ENCODE peak calls at places on chromosomes 6 and 20, in ten cellular contexts. One of them, this sample, is unnamed.

GRCh38 chr20:48826064-48826463 is 1.7 kb downstream of the PREX1 start:
- DNase-seq in fibroblast of mammary gland: no peak
- DNase-seq in stomach: no peak
- DNase-seq in GM23338: peak
- DNase-seq in aorta: no peak
- DNase-seq in tibial artery: no peak
- DNase-seq in neural progenitor cell: peak
- DNase-seq in left ventricle myocardium inferior: no peak
- DNase-seq in Peyer's patch: no peak
- DNase-seq in AG04450: no peak
- DNase-seq in this sample: no peak

GRCh38 chr6:75204959-75205775 is 686 bp downstream of the COL12A1 start:
- DNase-seq in fibroblast of mammary gland: peak
- DNase-seq in stomach: no peak
- DNase-seq in GM23338: peak
- DNase-seq in aorta: peak
- DNase-seq in tibial artery: peak
- DNase-seq in neural progenitor cell: peak
- DNase-seq in left ventricle myocardium inferior: no peak
- DNase-seq in Peyer's patch: no peak
- DNase-seq in AG04450: peak
- DNase-seq in this sample: no peak

GRCh38 chr20:4511776-4512175 is 209.9 kb upstream of the PRND start:
- DNase-seq in fibroblast of mammary gland: peak
- DNase-seq in stomach: no peak
- DNase-seq in GM23338: no peak
- DNase-seq in aorta: no peak
- DNase-seq in tibial artery: no peak
- DNase-seq in neural progenitor cell: no peak
- DNase-seq in left ventricle myocardium inferior: no peak
- DNase-seq in Peyer's patch: no peak
- DNase-seq in AG04450: no peak
- DNase-seq in this sample: no peak

GRCh38 chr20:20002101-20002998 is 14.8 kb upstream of the NAA20 start:
- DNase-seq in fibroblast of mammary gland: peak
- DNase-seq in stomach: no peak
- DNase-seq in GM23338: no peak
- DNase-seq in aorta: no peak
- DNase-seq in tibial artery: no peak
- DNase-seq in neural progenitor cell: no peak
- DNase-seq in left ventricle myocardium inferior: no peak
- DNase-seq in Peyer's patch: no peak
- DNase-seq in AG04450: no peak
- DNase-seq in this sample: no peak

GRCh38 chr6:71621918-71622519 is 264.3 kb upstream of the RIMS1 start:
- DNase-seq in fibroblast of mammary gland: peak
- DNase-seq in stomach: no peak
- DNase-seq in GM23338: peak
- DNase-seq in aorta: no peak
- DNase-seq in tibial artery: no peak
- DNase-seq in neural progenitor cell: peak
- DNase-seq in left ventricle myocardium inferior: no peak
- DNase-seq in Peyer's patch: no peak
- DNase-seq in AG04450: no peak
- DNase-seq in this sample: no peak

GRCh38 chr6:49342410-49342809 is 120.6 kb downstream of the MMUT start:
- DNase-seq in fibroblast of mammary gland: no peak
- DNase-seq in stomach: no peak
- DNase-seq in GM23338: peak
- DNase-seq in aorta: no peak
- DNase-seq in tibial artery: no peak
- DNase-seq in neural progenitor cell: no peak
- DNase-seq in left ventricle myocardium inferior: no peak
- DNase-seq in Peyer's patch: no peak
- DNase-seq in AG04450: no peak
- DNase-seq in this sample: no peak

GRCh38 chr6:36387440-36388303 is at the start of gene ETV7:
- DNase-seq in fibroblast of mammary gland: no peak
- DNase-seq in stomach: peak
- DNase-seq in GM23338: peak
- DNase-seq in aorta: peak
- DNase-seq in tibial artery: no peak
- DNase-seq in neural progenitor cell: peak
- DNase-seq in left ventricle myocardium inferior: no peak
- DNase-seq in Peyer's patch: no peak
- DNase-seq in AG04450: no peak
- DNase-seq in this sample: peak

GRCh38 chr20:9488063-9488462 is 26.3 kb upstream of the LAMP5 start:
- DNase-seq in fibroblast of mammary gland: no peak
- DNase-seq in stomach: no peak
- DNase-seq in GM23338: no peak
- DNase-seq in aorta: no peak
- DNase-seq in tibial artery: no peak
- DNase-seq in neural progenitor cell: no peak
- DNase-seq in left ventricle myocardium inferior: no peak
- DNase-seq in Peyer's patch: no peak
- DNase-seq in AG04450: no peak
- DNase-seq in this sample: no peak

GRCh38 chr6:35552285-35552917 is 39.7 kb upstream of the TULP1 start:
- DNase-seq in fibroblast of mammary gland: peak
- DNase-seq in stomach: peak
- DNase-seq in GM23338: peak
- DNase-seq in aorta: no peak
- DNase-seq in tibial artery: no peak
- DNase-seq in neural progenitor cell: peak
- DNase-seq in left ventricle myocardium inferior: no peak
- DNase-seq in Peyer's patch: peak
- DNase-seq in AG04450: no peak
- DNase-seq in this sample: no peak

DNA sequence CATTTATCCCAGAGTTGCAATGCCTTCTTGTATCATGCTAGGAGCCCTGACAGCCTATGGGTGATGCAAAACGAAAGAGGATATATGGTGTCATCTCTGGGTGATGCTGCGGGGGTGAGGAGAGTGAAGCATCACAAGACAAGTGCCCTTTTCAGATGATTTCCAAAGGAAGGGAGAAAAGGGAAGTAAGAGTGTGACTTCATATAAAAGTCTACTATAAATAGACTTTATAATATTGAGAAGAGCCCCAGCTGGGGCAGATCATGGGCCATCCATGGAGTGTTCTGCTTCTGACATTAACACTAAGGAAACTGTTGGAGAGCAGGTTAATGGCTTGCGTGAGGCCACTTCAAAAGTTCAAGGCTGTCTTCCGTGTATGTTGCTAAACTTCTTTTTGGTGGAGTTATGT is 4.4 kb downstream of the CD83 start:
- DNase-seq in fibroblast of mammary gland: no peak
- DNase-seq in stomach: no peak
- DNase-seq in GM23338: no peak
- DNase-seq in aorta: no peak
- DNase-seq in tibial artery: peak
- DNase-seq in neural progenitor cell: no peak
- DNase-seq in left ventricle myocardium inferior: no peak
- DNase-seq in Peyer's patch: peak
- DNase-seq in AG04450: no peak
- DNase-seq in this sample: no peak
- H3K4me3 ChIP-seq in fibroblast of mammary gland: no peak
- H3K4me3 ChIP-seq in stomach: no peak
- H3K4me3 ChIP-seq in GM23338: no peak
- H3K4me3 ChIP-seq in aorta: no peak
- H3K4me3 ChIP-seq in tibial artery: no peak
- H3K4me3 ChIP-seq in neural progenitor cell: no peak
- H3K4me3 ChIP-seq in left ventricle myocardium inferior: no peak
- H3K4me3 ChIP-seq in Peyer's patch: no peak
- H3K4me3 ChIP-seq in AG04450: no peak
- H3K4me3 ChIP-seq in this sample: no peak

GRCh38 chr6:99613705-99614429 is 7.2 kb downstream of the PRDM13 start:
- DNase-seq in fibroblast of mammary gland: no peak
- DNase-seq in stomach: no peak
- DNase-seq in GM23338: peak
- DNase-seq in aorta: no peak
- DNase-seq in tibial artery: no peak
- DNase-seq in neural progenitor cell: peak
- DNase-seq in left ventricle myocardium inferior: no peak
- DNase-seq in Peyer's patch: no peak
- DNase-seq in AG04450: no peak
- DNase-seq in this sample: no peak

GRCh38 chr6:99619409-99619762 is 12.8 kb downstream of the PRDM13 start:
- DNase-seq in fibroblast of mammary gland: no peak
- DNase-seq in stomach: no peak
- DNase-seq in GM23338: no peak
- DNase-seq in aorta: no peak
- DNase-seq in tibial artery: no peak
- DNase-seq in neural progenitor cell: no peak
- DNase-seq in left ventricle myocardium inferior: no peak
- DNase-seq in Peyer's patch: no peak
- DNase-seq in AG04450: no peak
- DNase-seq in this sample: no peak

GRCh38 chr6:99617131-99617530 is 10.5 kb downstream of the PRDM13 start:
- DNase-seq in fibroblast of mammary gland: no peak
- DNase-seq in stomach: no peak
- DNase-seq in GM23338: no peak
- DNase-seq in aorta: no peak
- DNase-seq in tibial artery: no peak
- DNase-seq in neural progenitor cell: no peak
- DNase-seq in left ventricle myocardium inferior: no peak
- DNase-seq in Peyer's patch: no peak
- DNase-seq in AG04450: no peak
- DNase-seq in this sample: no peak

GRCh38 chr6:99614430-99615161 is 8.0 kb downstream of the PRDM13 start:
- DNase-seq in fibroblast of mammary gland: no peak
- DNase-seq in stomach: no peak
- DNase-seq in GM23338: peak
- DNase-seq in aorta: no peak
- DNase-seq in tibial artery: no peak
- DNase-seq in neural progenitor cell: peak
- DNase-seq in left ventricle myocardium inferior: no peak
- DNase-seq in Peyer's patch: no peak
- DNase-seq in AG04450: no peak
- DNase-seq in this sample: no peak

DNA sequence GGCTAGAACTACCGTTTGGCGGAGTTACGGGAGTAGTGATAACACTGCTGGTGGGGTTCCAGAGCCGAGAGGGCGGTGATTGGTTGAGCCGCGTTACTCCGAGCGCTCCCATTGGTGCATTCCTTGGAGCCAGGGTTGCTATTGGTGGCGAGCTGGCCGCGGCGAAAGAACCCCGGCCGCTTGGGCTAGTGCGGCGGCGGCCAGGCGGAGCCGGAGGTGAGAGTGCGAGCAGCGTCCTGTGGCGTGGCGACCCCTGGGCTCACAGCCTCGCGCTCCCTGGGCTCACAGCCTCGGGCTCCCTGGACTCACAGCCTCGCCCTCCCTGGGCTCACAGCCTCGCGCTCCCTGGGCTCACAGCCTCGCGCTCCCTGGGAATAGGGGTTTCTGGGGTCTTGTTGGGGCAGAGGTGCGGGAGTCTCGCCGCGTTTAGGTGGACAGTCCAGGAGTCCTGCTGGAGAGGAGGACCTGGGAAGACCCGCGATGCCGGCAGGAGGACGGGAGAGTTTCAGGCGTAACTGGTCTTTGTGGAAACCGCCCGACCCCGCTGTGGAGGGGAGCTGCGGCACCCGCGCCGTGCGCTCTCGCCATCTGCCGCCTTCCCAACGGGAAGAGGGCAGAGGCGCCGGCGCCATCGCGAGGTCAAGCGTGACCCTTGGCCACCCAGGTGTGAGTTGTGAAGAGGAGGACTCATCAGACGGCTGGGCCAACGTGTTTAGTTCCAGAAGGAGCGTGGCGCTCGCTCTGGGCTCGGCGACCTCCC is 12.2 kb downstream of the PRDM13 start:
- DNase-seq in fibroblast of mammary gland: no peak
- DNase-seq in stomach: no peak
- DNase-seq in GM23338: peak
- DNase-seq in aorta: no peak
- DNase-seq in tibial artery: no peak
- DNase-seq in neural progenitor cell: peak
- DNase-seq in left ventricle myocardium inferior: no peak
- DNase-seq in Peyer's patch: no peak
- DNase-seq in AG04450: no peak
- DNase-seq in this sample: peak
- H3K4me3 ChIP-seq in fibroblast of mammary gland: no peak
- H3K4me3 ChIP-seq in stomach: no peak
- H3K4me3 ChIP-seq in GM23338: peak
- H3K4me3 ChIP-seq in aorta: no peak
- H3K4me3 ChIP-seq in tibial artery: no peak
- H3K4me3 ChIP-seq in neural progenitor cell: peak
- H3K4me3 ChIP-seq in left ventricle myocardium inferior: peak
- H3K4me3 ChIP-seq in Peyer's patch: no peak
- H3K4me3 ChIP-seq in AG04450: no peak
- H3K4me3 ChIP-seq in this sample: peak

DNA sequence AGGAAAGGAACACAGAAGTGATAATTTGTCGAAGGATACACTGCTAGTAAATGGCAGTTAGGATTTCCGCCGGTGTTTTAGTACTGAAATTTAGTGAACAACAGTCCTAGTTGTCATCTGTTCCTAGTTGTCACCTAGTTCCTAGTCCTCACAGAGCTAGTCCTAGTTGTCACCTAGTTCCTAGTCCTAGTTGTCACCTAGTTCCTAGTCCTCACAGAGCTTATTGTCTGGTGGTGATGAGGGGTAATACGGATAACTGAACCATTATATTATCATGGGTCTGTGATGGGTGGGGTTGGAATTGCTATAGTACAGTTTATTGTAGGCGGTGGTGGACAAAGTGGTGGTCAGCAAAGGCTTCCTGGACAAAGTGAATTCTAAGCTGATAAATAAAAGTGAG is 1.8 kb downstream of the SNRNP48 start:
- DNase-seq in fibroblast of mammary gland: no peak
- DNase-seq in stomach: no peak
- DNase-seq in GM23338: no peak
- DNase-seq in aorta: no peak
- DNase-seq in tibial artery: no peak
- DNase-seq in neural progenitor cell: no peak
- DNase-seq in left ventricle myocardium inferior: no peak
- DNase-seq in Peyer's patch: no peak
- DNase-seq in AG04450: no peak
- DNase-seq in this sample: no peak
- H3K4me3 ChIP-seq in fibroblast of mammary gland: no peak
- H3K4me3 ChIP-seq in stomach: no peak
- H3K4me3 ChIP-seq in GM23338: peak
- H3K4me3 ChIP-seq in aorta: no peak
- H3K4me3 ChIP-seq in tibial artery: no peak
- H3K4me3 ChIP-seq in neural progenitor cell: peak
- H3K4me3 ChIP-seq in left ventricle myocardium inferior: peak
- H3K4me3 ChIP-seq in Peyer's patch: no peak
- H3K4me3 ChIP-seq in AG04450: no peak
- H3K4me3 ChIP-seq in this sample: no peak

DNA sequence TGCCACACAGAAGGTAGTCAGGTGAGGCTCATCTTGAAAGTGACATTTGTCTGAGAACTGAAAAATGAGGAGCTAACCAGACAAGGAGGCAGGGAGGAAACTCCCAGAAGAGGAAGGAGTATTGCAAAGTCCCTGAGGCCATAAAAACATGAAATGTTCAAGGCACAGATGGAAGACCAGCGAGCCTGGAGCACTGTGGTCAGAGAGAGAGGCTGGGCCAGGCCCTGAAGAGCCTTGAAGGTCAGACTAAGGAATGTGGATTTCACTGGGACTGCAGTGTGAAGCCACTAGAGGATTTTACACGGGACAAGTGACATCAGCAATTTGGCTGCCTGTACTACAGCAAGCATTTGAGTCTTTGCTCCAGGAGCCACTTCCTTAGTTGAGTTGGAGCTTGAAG is 21.1 kb upstream of the TMEM181 start:
- DNase-seq in fibroblast of mammary gland: no peak
- DNase-seq in stomach: no peak
- DNase-seq in GM23338: no peak
- DNase-seq in aorta: no peak
- DNase-seq in tibial artery: no peak
- DNase-seq in neural progenitor cell: no peak
- DNase-seq in left ventricle myocardium inferior: no peak
- DNase-seq in Peyer's patch: no peak
- DNase-seq in AG04450: no peak
- DNase-seq in this sample: no peak
- H3K4me3 ChIP-seq in fibroblast of mammary gland: no peak
- H3K4me3 ChIP-seq in stomach: no peak
- H3K4me3 ChIP-seq in GM23338: no peak
- H3K4me3 ChIP-seq in aorta: no peak
- H3K4me3 ChIP-seq in tibial artery: no peak
- H3K4me3 ChIP-seq in neural progenitor cell: no peak
- H3K4me3 ChIP-seq in left ventricle myocardium inferior: no peak
- H3K4me3 ChIP-seq in Peyer's patch: no peak
- H3K4me3 ChIP-seq in AG04450: no peak
- H3K4me3 ChIP-seq in this sample: no peak

This sample was measured in testis.